ENCODE peak calls at places on chromosomes 6 and 20, in nine cellular contexts. One of them, this sample, is unnamed.

GRCh38 chr6:151475653-151476523 is 17.9 kb upstream of the CCDC170 start:
- DNase-seq in activated CD8-positive, alpha-beta memory T cell treated with anti-CD3 and anti-CD28 coated beads, Interleukin-2, amount 10 ng/mL, durations not matched to agents 7 days and 5 days: no peak
- DNase-seq in stimulated activated CD8-positive, alpha-beta memory T cell treated with anti-CD3 and anti-CD28 coated beads, Interleukin-7, amount 100 ng/mL, for 1 hour: peak; percentile 27
- DNase-seq in H7: peak; percentile 38
- DNase-seq in amniotic stem cell: peak; percentile 60
- DNase-seq in HuH-7.5: no peak
- DNase-seq in naive thymus-derived CD8-positive, alpha-beta T cell: peak; percentile 39
- DNase-seq in ACHN: peak; percentile 55
- DNase-seq in GM10248: peak; percentile 59
- DNase-seq in this sample: no peak

GRCh38 chr6:114170372-114170771 is 172.5 kb downstream of the HS3ST5 start:
- DNase-seq in activated CD8-positive, alpha-beta memory T cell treated with anti-CD3 and anti-CD28 coated beads, Interleukin-2, amount 10 ng/mL, durations not matched to agents 7 days and 5 days: no peak
- DNase-seq in ACHN: no peak
- DNase-seq in amniotic stem cell: no peak
- DNase-seq in GM10248: no peak
- DNase-seq in stimulated activated CD8-positive, alpha-beta memory T cell treated with anti-CD3 and anti-CD28 coated beads, Interleukin-7, amount 100 ng/mL, for 1 hour: no peak
- DNase-seq in H7: no peak
- DNase-seq in HuH-7.5: no peak
- DNase-seq in naive thymus-derived CD8-positive, alpha-beta T cell: no peak
- DNase-seq in this sample: no peak

GRCh38 chr6:113860165-113860955 is 3.2 kb downstream of the MARCKS start:
- DNase-seq in GM10248: no peak
- DNase-seq in amniotic stem cell: no peak
- DNase-seq in H7: peak; percentile 36
- DNase-seq in activated CD8-positive, alpha-beta memory T cell treated with anti-CD3 and anti-CD28 coated beads, Interleukin-2, amount 10 ng/mL, durations not matched to agents 7 days and 5 days: no peak
- DNase-seq in HuH-7.5: no peak
- DNase-seq in stimulated activated CD8-positive, alpha-beta memory T cell treated with anti-CD3 and anti-CD28 coated beads, Interleukin-7, amount 100 ng/mL, for 1 hour: no peak
- DNase-seq in naive thymus-derived CD8-positive, alpha-beta T cell: no peak
- DNase-seq in ACHN: no peak
- DNase-seq in this sample: no peak

GRCh38 chr6:34349226-34349625 is 43.2 kb downstream of the NUDT3 start:
- DNase-seq in HuH-7.5: no peak
- DNase-seq in naive thymus-derived CD8-positive, alpha-beta T cell: no peak
- DNase-seq in amniotic stem cell: no peak
- DNase-seq in H7: no peak
- DNase-seq in activated CD8-positive, alpha-beta memory T cell treated with anti-CD3 and anti-CD28 coated beads, Interleukin-2, amount 10 ng/mL, durations not matched to agents 7 days and 5 days: no peak
- DNase-seq in ACHN: no peak
- DNase-seq in GM10248: no peak
- DNase-seq in stimulated activated CD8-positive, alpha-beta memory T cell treated with anti-CD3 and anti-CD28 coated beads, Interleukin-7, amount 100 ng/mL, for 1 hour: no peak
- DNase-seq in this sample: no peak

GRCh38 chr20:6533321-6533720 is 234.2 kb upstream of the BMP2 start:
- DNase-seq in GM10248: no peak
- DNase-seq in HuH-7.5: no peak
- DNase-seq in naive thymus-derived CD8-positive, alpha-beta T cell: no peak
- DNase-seq in ACHN: peak; percentile 34
- DNase-seq in amniotic stem cell: no peak
- DNase-seq in activated CD8-positive, alpha-beta memory T cell treated with anti-CD3 and anti-CD28 coated beads, Interleukin-2, amount 10 ng/mL, durations not matched to agents 7 days and 5 days: no peak
- DNase-seq in H7: no peak
- DNase-seq in stimulated activated CD8-positive, alpha-beta memory T cell treated with anti-CD3 and anti-CD28 coated beads, Interleukin-7, amount 100 ng/mL, for 1 hour: no peak
- DNase-seq in this sample: no peak

GRCh38 chr6:158230967-158231550 is 62.9 kb downstream of the GTF2H5 start:
- DNase-seq in naive thymus-derived CD8-positive, alpha-beta T cell: no peak
- DNase-seq in stimulated activated CD8-positive, alpha-beta memory T cell treated with anti-CD3 and anti-CD28 coated beads, Interleukin-7, amount 100 ng/mL, for 1 hour: no peak
- DNase-seq in activated CD8-positive, alpha-beta memory T cell treated with anti-CD3 and anti-CD28 coated beads, Interleukin-2, amount 10 ng/mL, durations not matched to agents 7 days and 5 days: no peak
- DNase-seq in ACHN: no peak
- DNase-seq in HuH-7.5: no peak
- DNase-seq in GM10248: no peak
- DNase-seq in H7: no peak
- DNase-seq in amniotic stem cell: no peak
- DNase-seq in this sample: no peak

GRCh38 chr6:160015778-160016684 is 47.1 kb downstream of the IGF2R start:
- DNase-seq in activated CD8-positive, alpha-beta memory T cell treated with anti-CD3 and anti-CD28 coated beads, Interleukin-2, amount 10 ng/mL, durations not matched to agents 7 days and 5 days: peak; percentile 88
- DNase-seq in amniotic stem cell: no peak
- DNase-seq in ACHN: no peak
- DNase-seq in GM10248: no peak
- DNase-seq in HuH-7.5: no peak
- DNase-seq in naive thymus-derived CD8-positive, alpha-beta T cell: peak; percentile 27
- DNase-seq in H7: no peak
- DNase-seq in stimulated activated CD8-positive, alpha-beta memory T cell treated with anti-CD3 and anti-CD28 coated beads, Interleukin-7, amount 100 ng/mL, for 1 hour: no peak
- DNase-seq in this sample: no peak

GRCh38 chr6:111038534-111039252 is 48.6 kb upstream of the SLC16A10 start:
- DNase-seq in ACHN: no peak
- DNase-seq in HuH-7.5: no peak
- DNase-seq in amniotic stem cell: no peak
- DNase-seq in activated CD8-positive, alpha-beta memory T cell treated with anti-CD3 and anti-CD28 coated beads, Interleukin-2, amount 10 ng/mL, durations not matched to agents 7 days and 5 days: no peak
- DNase-seq in naive thymus-derived CD8-positive, alpha-beta T cell: no peak
- DNase-seq in H7: no peak
- DNase-seq in GM10248: peak; percentile 58
- DNase-seq in stimulated activated CD8-positive, alpha-beta memory T cell treated with anti-CD3 and anti-CD28 coated beads, Interleukin-7, amount 100 ng/mL, for 1 hour: no peak
- DNase-seq in this sample: no peak

GRCh38 chr6:27726620-27727023 is 185.6 kb downstream of the OR2B2 start:
- DNase-seq in stimulated activated CD8-positive, alpha-beta memory T cell treated with anti-CD3 and anti-CD28 coated beads, Interleukin-7, amount 100 ng/mL, for 1 hour: no peak
- DNase-seq in ACHN: no peak
- DNase-seq in GM10248: peak; percentile 2
- DNase-seq in HuH-7.5: no peak
- DNase-seq in naive thymus-derived CD8-positive, alpha-beta T cell: no peak
- DNase-seq in H7: no peak
- DNase-seq in activated CD8-positive, alpha-beta memory T cell treated with anti-CD3 and anti-CD28 coated beads, Interleukin-2, amount 10 ng/mL, durations not matched to agents 7 days and 5 days: no peak
- DNase-seq in amniotic stem cell: no peak
- DNase-seq in this sample: no peak

GRCh38 chr20:5141615-5142014 is 14.8 kb downstream of the CDS2 start:
- DNase-seq in GM10248: no peak
- DNase-seq in ACHN: no peak
- DNase-seq in H7: no peak
- DNase-seq in activated CD8-positive, alpha-beta memory T cell treated with anti-CD3 and anti-CD28 coated beads, Interleukin-2, amount 10 ng/mL, durations not matched to agents 7 days and 5 days: no peak
- DNase-seq in amniotic stem cell: no peak
- DNase-seq in naive thymus-derived CD8-positive, alpha-beta T cell: no peak
- DNase-seq in HuH-7.5: no peak
- DNase-seq in stimulated activated CD8-positive, alpha-beta memory T cell treated with anti-CD3 and anti-CD28 coated beads, Interleukin-7, amount 100 ng/mL, for 1 hour: no peak
- DNase-seq in this sample: no peak

GRCh38 chr6:169520104-169520503 is 181.7 kb downstream of the WDR27 start:
- DNase-seq in amniotic stem cell: peak; percentile 18
- DNase-seq in activated CD8-positive, alpha-beta memory T cell treated with anti-CD3 and anti-CD28 coated beads, Interleukin-2, amount 10 ng/mL, durations not matched to agents 7 days and 5 days: no peak
- DNase-seq in H7: no peak
- DNase-seq in stimulated activated CD8-positive, alpha-beta memory T cell treated with anti-CD3 and anti-CD28 coated beads, Interleukin-7, amount 100 ng/mL, for 1 hour: no peak
- DNase-seq in naive thymus-derived CD8-positive, alpha-beta T cell: no peak
- DNase-seq in HuH-7.5: no peak
- DNase-seq in ACHN: peak; percentile 25
- DNase-seq in GM10248: no peak
- DNase-seq in this sample: no peak

GRCh38 chr20:58239216-58239615 is 10.8 kb upstream of the ANKRD60 start:
- DNase-seq in naive thymus-derived CD8-positive, alpha-beta T cell: no peak
- DNase-seq in stimulated activated CD8-positive, alpha-beta memory T cell treated with anti-CD3 and anti-CD28 coated beads, Interleukin-7, amount 100 ng/mL, for 1 hour: no peak
- DNase-seq in amniotic stem cell: no peak
- DNase-seq in activated CD8-positive, alpha-beta memory T cell treated with anti-CD3 and anti-CD28 coated beads, Interleukin-2, amount 10 ng/mL, durations not matched to agents 7 days and 5 days: peak; percentile 26
- DNase-seq in ACHN: no peak
- DNase-seq in HuH-7.5: no peak
- DNase-seq in GM10248: no peak
- DNase-seq in H7: no peak
- DNase-seq in this sample: no peak

GRCh38 chr6:147345902-147346301 is 141.7 kb downstream of the STXBP5 start:
- DNase-seq in HuH-7.5: no peak
- DNase-seq in activated CD8-positive, alpha-beta memory T cell treated with anti-CD3 and anti-CD28 coated beads, Interleukin-2, amount 10 ng/mL, durations not matched to agents 7 days and 5 days: no peak
- DNase-seq in amniotic stem cell: no peak
- DNase-seq in ACHN: no peak
- DNase-seq in GM10248: no peak
- DNase-seq in naive thymus-derived CD8-positive, alpha-beta T cell: no peak
- DNase-seq in stimulated activated CD8-positive, alpha-beta memory T cell treated with anti-CD3 and anti-CD28 coated beads, Interleukin-7, amount 100 ng/mL, for 1 hour: no peak
- DNase-seq in H7: no peak
- DNase-seq in this sample: no peak

GRCh38 chr20:48851579-48851978 is 23.8 kb upstream of the PREX1 start:
- DNase-seq in activated CD8-positive, alpha-beta memory T cell treated with anti-CD3 and anti-CD28 coated beads, Interleukin-2, amount 10 ng/mL, durations not matched to agents 7 days and 5 days: no peak
- DNase-seq in stimulated activated CD8-positive, alpha-beta memory T cell treated with anti-CD3 and anti-CD28 coated beads, Interleukin-7, amount 100 ng/mL, for 1 hour: no peak
- DNase-seq in GM10248: no peak
- DNase-seq in naive thymus-derived CD8-positive, alpha-beta T cell: no peak
- DNase-seq in amniotic stem cell: no peak
- DNase-seq in H7: no peak
- DNase-seq in HuH-7.5: no peak
- DNase-seq in ACHN: no peak
- DNase-seq in this sample: no peak

GRCh38 chr20:24643731-24644130 is 174.3 kb downstream of the SYNDIG1 start:
- DNase-seq in activated CD8-positive, alpha-beta memory T cell treated with anti-CD3 and anti-CD28 coated beads, Interleukin-2, amount 10 ng/mL, durations not matched to agents 7 days and 5 days: no peak
- DNase-seq in naive thymus-derived CD8-positive, alpha-beta T cell: no peak
- DNase-seq in HuH-7.5: no peak
- DNase-seq in H7: no peak
- DNase-seq in amniotic stem cell: no peak
- DNase-seq in ACHN: no peak
- DNase-seq in stimulated activated CD8-positive, alpha-beta memory T cell treated with anti-CD3 and anti-CD28 coated beads, Interleukin-7, amount 100 ng/mL, for 1 hour: no peak
- DNase-seq in GM10248: no peak
- DNase-seq in this sample: no peak

GRCh38 chr6:137834508-137834907 is 32.6 kb upstream of the TNFAIP3 start:
- DNase-seq in activated CD8-positive, alpha-beta memory T cell treated with anti-CD3 and anti-CD28 coated beads, Interleukin-2, amount 10 ng/mL, durations not matched to agents 7 days and 5 days: no peak
- DNase-seq in GM10248: no peak
- DNase-seq in amniotic stem cell: no peak
- DNase-seq in stimulated activated CD8-positive, alpha-beta memory T cell treated with anti-CD3 and anti-CD28 coated beads, Interleukin-7, amount 100 ng/mL, for 1 hour: no peak
- DNase-seq in HuH-7.5: no peak
- DNase-seq in ACHN: no peak
- DNase-seq in H7: no peak
- DNase-seq in naive thymus-derived CD8-positive, alpha-beta T cell: no peak
- DNase-seq in this sample: no peak

GRCh38 chr20:32098786-32099185 is 10.7 kb upstream of the TM9SF4 start:
- DNase-seq in naive thymus-derived CD8-positive, alpha-beta T cell: no peak
- DNase-seq in stimulated activated CD8-positive, alpha-beta memory T cell treated with anti-CD3 and anti-CD28 coated beads, Interleukin-7, amount 100 ng/mL, for 1 hour: no peak
- DNase-seq in ACHN: no peak
- DNase-seq in amniotic stem cell: no peak
- DNase-seq in H7: no peak
- DNase-seq in GM10248: no peak
- DNase-seq in HuH-7.5: no peak
- DNase-seq in activated CD8-positive, alpha-beta memory T cell treated with anti-CD3 and anti-CD28 coated beads, Interleukin-2, amount 10 ng/mL, durations not matched to agents 7 days and 5 days: no peak
- DNase-seq in this sample: no peak

GRCh38 chr20:63268256-63268655 is 4.4 kb upstream of the ARFGAP1 start:
- DNase-seq in activated CD8-positive, alpha-beta memory T cell treated with anti-CD3 and anti-CD28 coated beads, Interleukin-2, amount 10 ng/mL, durations not matched to agents 7 days and 5 days: no peak
- DNase-seq in stimulated activated CD8-positive, alpha-beta memory T cell treated with anti-CD3 and anti-CD28 coated beads, Interleukin-7, amount 100 ng/mL, for 1 hour: no peak
- DNase-seq in amniotic stem cell: no peak
- DNase-seq in ACHN: no peak
- DNase-seq in H7: no peak
- DNase-seq in GM10248: no peak
- DNase-seq in naive thymus-derived CD8-positive, alpha-beta T cell: no peak
- DNase-seq in HuH-7.5: no peak
- DNase-seq in this sample: no peak

This sample was measured in cerebellar nuclear complex.